ENCODE peak calls at places on chromosome 9, in seven cellular contexts. One of them, this sample, is unnamed.

GRCh38 chr9:26326473-26327044 is 566.0 kb downstream of the CAAP1 start:
- DNase-seq in K562: no peak
- DNase-seq in H1: peak
- DNase-seq in GM12878: peak
- DNase-seq in HCT116: peak
- DNase-seq in HepG2: peak
- DNase-seq in SK-N-SH: peak
- DNase-seq in this sample: peak

GRCh38 chr9:97761066-97761598 is 64.0 kb upstream of the XPA start:
- DNase-seq in SK-N-SH: no peak
- DNase-seq in GM12878: no peak
- DNase-seq in HepG2: peak
- DNase-seq in K562: no peak
- DNase-seq in H1: no peak
- DNase-seq in HCT116: no peak
- DNase-seq in this sample: no peak

GRCh38 chr9:106560540-106560939 is 302.4 kb upstream of the ZNF462 start:
- DNase-seq in HCT116: no peak
- DNase-seq in SK-N-SH: no peak
- DNase-seq in K562: no peak
- DNase-seq in GM12878: no peak
- DNase-seq in HepG2: no peak
- DNase-seq in H1: no peak
- DNase-seq in this sample: no peak

GRCh38 chr9:129868571-129869486 is 33.6 kb downstream of the USP20 start:
- DNase-seq in H1: no peak
- DNase-seq in K562: no peak
- DNase-seq in GM12878: no peak
- DNase-seq in HepG2: no peak
- DNase-seq in SK-N-SH: no peak
- DNase-seq in HCT116: no peak
- DNase-seq in this sample: no peak

GRCh38 chr9:116692619-116693018 is 5.5 kb downstream of the TRIM32 start:
- DNase-seq in HepG2: no peak
- DNase-seq in GM12878: no peak
- DNase-seq in HCT116: no peak
- DNase-seq in SK-N-SH: no peak
- DNase-seq in H1: no peak
- DNase-seq in K562: no peak
- DNase-seq in this sample: no peak

GRCh38 chr9:37248651-37249163 is 128.3 kb downstream of the ZCCHC7 start:
- DNase-seq in HepG2: no peak
- DNase-seq in GM12878: no peak
- DNase-seq in SK-N-SH: no peak
- DNase-seq in K562: no peak
- DNase-seq in HCT116: no peak
- DNase-seq in H1: no peak
- DNase-seq in this sample: no peak

GRCh38 chr9:14203366-14204056 is 110.4 kb downstream of the NFIB start:
- DNase-seq in HepG2: no peak
- DNase-seq in SK-N-SH: peak
- DNase-seq in GM12878: no peak
- DNase-seq in H1: no peak
- DNase-seq in HCT116: no peak
- DNase-seq in K562: no peak
- DNase-seq in this sample: no peak

GRCh38 chr9:90861826-90862740 is 60.5 kb downstream of the SYK start:
- DNase-seq in HepG2: no peak
- DNase-seq in SK-N-SH: no peak
- DNase-seq in GM12878: no peak
- DNase-seq in H1: peak
- DNase-seq in K562: no peak
- DNase-seq in HCT116: no peak
- DNase-seq in this sample: no peak

GRCh38 chr9:131405429-131405828 is 11.5 kb downstream of the PRRC2B start:
- DNase-seq in H1: peak
- DNase-seq in GM12878: no peak
- DNase-seq in K562: peak
- DNase-seq in HepG2: no peak
- DNase-seq in SK-N-SH: no peak
- DNase-seq in HCT116: no peak
- DNase-seq in this sample: no peak

GRCh38 chr9:17799383-17799782 is 220.5 kb downstream of the SH3GL2 start:
- DNase-seq in HepG2: no peak
- DNase-seq in K562: no peak
- DNase-seq in HCT116: no peak
- DNase-seq in GM12878: no peak
- DNase-seq in SK-N-SH: no peak
- DNase-seq in H1: no peak
- DNase-seq in this sample: no peak

GRCh38 chr9:136282272-136282861 is 21.5 kb downstream of the CCDC187 start:
- DNase-seq in H1: no peak
- DNase-seq in SK-N-SH: no peak
- DNase-seq in HepG2: no peak
- DNase-seq in GM12878: no peak
- DNase-seq in K562: no peak
- DNase-seq in HCT116: no peak
- DNase-seq in this sample: no peak

GRCh38 chr9:127437497-127438264 is 13.5 kb downstream of the ZNF79 start:
- DNase-seq in HCT116: no peak
- DNase-seq in HepG2: no peak
- DNase-seq in GM12878: no peak
- DNase-seq in H1: no peak
- DNase-seq in K562: no peak
- DNase-seq in SK-N-SH: no peak
- DNase-seq in this sample: no peak

GRCh38 chr9:16526380-16526779 is 344.1 kb downstream of the BNC2 start:
- DNase-seq in H1: no peak
- DNase-seq in SK-N-SH: no peak
- DNase-seq in HCT116: no peak
- DNase-seq in GM12878: no peak
- DNase-seq in HepG2: no peak
- DNase-seq in K562: no peak
- DNase-seq in this sample: no peak

GRCh38 chr9:108645520-108645919 is 210.3 kb downstream of the ACTL7B start:
- DNase-seq in GM12878: no peak
- DNase-seq in H1: no peak
- DNase-seq in SK-N-SH: no peak
- DNase-seq in HCT116: no peak
- DNase-seq in HepG2: no peak
- DNase-seq in K562: no peak
- DNase-seq in this sample: no peak

GRCh38 chr9:87088621-87089020 is 141.3 kb upstream of the GAS1 start:
- DNase-seq in SK-N-SH: no peak
- DNase-seq in H1: no peak
- DNase-seq in GM12878: no peak
- DNase-seq in HepG2: no peak
- DNase-seq in HCT116: no peak
- DNase-seq in K562: no peak
- DNase-seq in this sample: no peak

GRCh38 chr9:136051568-136052432 is 43.3 kb downstream of the NACC2 start:
- DNase-seq in HepG2: peak
- DNase-seq in SK-N-SH: peak
- DNase-seq in HCT116: peak
- DNase-seq in K562: no peak
- DNase-seq in GM12878: no peak
- DNase-seq in H1: peak
- DNase-seq in this sample: peak

DNA sequence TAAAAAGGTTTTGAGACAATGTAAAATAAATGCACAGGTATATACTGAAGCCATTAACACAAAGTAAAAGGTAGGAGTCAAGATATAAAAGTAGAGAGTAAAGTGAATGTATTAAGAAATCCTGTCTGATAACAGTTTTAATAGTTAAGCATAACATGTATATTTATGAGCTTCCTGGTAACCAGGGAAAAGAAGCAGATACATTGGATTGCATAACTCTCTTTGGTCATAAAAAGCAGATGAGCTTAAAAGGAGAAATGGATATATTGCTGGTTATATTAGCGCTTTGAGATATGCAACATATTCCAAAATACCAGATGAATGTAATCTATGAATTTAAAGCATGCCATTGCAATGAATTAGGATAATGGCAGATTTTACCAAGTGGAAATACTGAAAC is 6.2 kb upstream of the TNFSF8 start:
- DNase-seq in K562: no peak
- DNase-seq in GM12878: no peak
- DNase-seq in HCT116: no peak
- DNase-seq in HepG2: no peak
- DNase-seq in H1: no peak
- DNase-seq in SK-N-SH: no peak
- DNase-seq in this sample: no peak
- TF ChIP-seq JUND in K562: no peak
- TF ChIP-seq JUND in GM12878: no peak
- TF ChIP-seq JUND in HCT116: no peak
- TF ChIP-seq JUND in HepG2: no peak
- TF ChIP-seq JUND in H1: no peak
- TF ChIP-seq JUND in SK-N-SH: no peak
- TF ChIP-seq JUND in this sample: no peak

GRCh38 chr9:2603621-2604020 is 18.0 kb upstream of the VLDLR start:
- DNase-seq in H1: no peak
- DNase-seq in GM12878: no peak
- DNase-seq in HepG2: no peak
- DNase-seq in K562: no peak
- DNase-seq in HCT116: no peak
- DNase-seq in SK-N-SH: no peak
- DNase-seq in this sample: no peak

GRCh38 chr9:2605246-2605645 is 16.3 kb upstream of the VLDLR start:
- DNase-seq in GM12878: no peak
- DNase-seq in HCT116: no peak
- DNase-seq in SK-N-SH: no peak
- DNase-seq in H1: no peak
- DNase-seq in K562: no peak
- DNase-seq in HepG2: no peak
- DNase-seq in this sample: no peak

GRCh38 chr9:2601785-2602378 is 19.7 kb upstream of the VLDLR start:
- DNase-seq in HCT116: no peak
- DNase-seq in GM12878: no peak
- DNase-seq in SK-N-SH: no peak
- DNase-seq in HepG2: no peak
- DNase-seq in H1: no peak
- DNase-seq in K562: no peak
- DNase-seq in this sample: no peak

GRCh38 chr9:2600307-2600706 is 21.3 kb upstream of the VLDLR start:
- DNase-seq in GM12878: no peak
- DNase-seq in K562: no peak
- DNase-seq in H1: no peak
- DNase-seq in HCT116: no peak
- DNase-seq in SK-N-SH: no peak
- DNase-seq in HepG2: no peak
- DNase-seq in this sample: no peak

GRCh38 chr9:2602704-2603116 is 18.9 kb upstream of the VLDLR start:
- DNase-seq in HCT116: no peak
- DNase-seq in SK-N-SH: peak
- DNase-seq in K562: no peak
- DNase-seq in GM12878: peak
- DNase-seq in HepG2: no peak
- DNase-seq in H1: no peak
- DNase-seq in this sample: no peak
- TF ChIP-seq JUND in HCT116: no peak
- TF ChIP-seq JUND in SK-N-SH: no peak
- TF ChIP-seq JUND in K562: no peak
- TF ChIP-seq JUND in GM12878: no peak
- TF ChIP-seq JUND in HepG2: no peak
- TF ChIP-seq JUND in H1: no peak
- TF ChIP-seq JUND in this sample: no peak

DNA sequence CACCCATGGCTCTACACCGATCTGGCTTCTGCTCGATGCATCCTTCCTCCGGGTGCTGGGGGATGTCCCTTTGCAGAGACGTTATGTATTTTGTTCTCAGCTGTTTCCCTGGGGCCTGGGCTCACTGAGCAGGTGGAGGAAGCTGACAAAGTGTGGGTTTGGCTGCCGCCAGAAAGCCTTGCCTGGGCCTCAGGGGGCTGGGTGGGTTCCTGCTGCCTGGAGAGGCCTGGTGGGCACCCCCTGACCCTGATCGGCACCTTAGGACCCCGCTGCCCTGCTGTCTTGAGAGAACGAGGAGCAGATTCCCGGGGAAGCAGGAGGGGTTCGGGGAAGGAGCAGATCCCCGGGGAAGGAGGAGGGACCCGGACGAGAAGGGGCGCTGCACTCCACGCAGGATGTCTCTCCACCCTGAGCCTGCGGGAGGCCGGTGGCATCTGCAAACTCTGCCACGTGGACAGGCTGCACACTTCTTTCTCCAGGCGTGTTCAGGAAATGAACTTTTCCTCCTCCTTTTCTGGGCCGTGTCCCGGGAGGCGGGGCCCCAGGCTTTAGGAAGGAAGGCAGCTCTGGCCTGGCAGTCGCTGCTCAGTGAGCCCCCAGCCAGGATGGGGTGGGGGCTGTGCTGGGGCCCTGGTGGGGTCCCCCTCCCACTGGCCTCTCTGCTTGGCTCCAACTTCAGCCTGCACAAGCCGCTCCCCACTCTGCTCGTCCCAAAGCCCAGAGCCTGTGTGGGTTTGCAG is 149.0 kb downstream of the RXRA start:
- DNase-seq in K562: no peak
- DNase-seq in HCT116: no peak
- DNase-seq in SK-N-SH: no peak
- DNase-seq in H1: no peak
- DNase-seq in HepG2: no peak
- DNase-seq in GM12878: no peak
- DNase-seq in this sample: peak
- TF ChIP-seq JUND in K562: no peak
- TF ChIP-seq JUND in HCT116: no peak
- TF ChIP-seq JUND in SK-N-SH: no peak
- TF ChIP-seq JUND in H1: no peak
- TF ChIP-seq JUND in HepG2: no peak
- TF ChIP-seq JUND in GM12878: no peak
- TF ChIP-seq JUND in this sample: no peak

DNA sequence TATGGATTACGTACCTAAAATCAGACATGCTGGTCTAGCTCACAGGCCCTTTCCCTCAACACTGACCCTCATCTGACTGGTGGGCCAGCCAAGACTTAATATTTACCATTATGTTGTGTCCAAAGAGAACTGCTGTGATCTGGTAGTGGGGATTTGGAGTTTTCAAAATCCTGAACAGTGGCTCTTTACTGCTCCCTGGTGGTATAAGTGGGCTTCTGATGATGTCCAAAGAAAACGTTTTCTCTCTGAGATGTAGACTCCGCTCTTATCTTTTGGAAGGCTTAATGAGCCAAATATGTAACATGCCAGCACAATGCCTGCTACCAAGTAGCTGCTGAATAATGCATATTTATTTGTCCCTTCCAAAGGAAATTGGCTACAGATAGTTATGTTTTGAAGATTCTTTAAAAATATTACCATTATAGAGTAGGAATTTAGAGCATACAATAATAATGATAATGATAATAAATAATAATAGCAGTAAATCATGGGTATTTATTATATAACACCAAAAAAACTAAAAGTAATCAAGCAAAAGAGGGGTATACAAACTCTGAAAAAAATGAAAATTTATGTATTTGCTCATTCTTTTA is 406.6 kb upstream of the TNC start:
- DNase-seq in SK-N-SH: peak
- DNase-seq in H1: no peak
- DNase-seq in K562: peak
- DNase-seq in HCT116: peak
- DNase-seq in GM12878: no peak
- DNase-seq in HepG2: peak
- DNase-seq in this sample: peak
- TF ChIP-seq JUND in SK-N-SH: no peak
- TF ChIP-seq JUND in H1: no peak
- TF ChIP-seq JUND in K562: no peak
- TF ChIP-seq JUND in HCT116: no peak
- TF ChIP-seq JUND in GM12878: no peak
- TF ChIP-seq JUND in HepG2: no peak
- TF ChIP-seq JUND in this sample: no peak